ENCODE peak calls at places on chromosomes 7 and 10, in nine cellular contexts. One of them, this sample, is unnamed.

GRCh38 chr10:100009283-100009792 is 409 bp downstream of the DNMBP start:
- DNase-seq in activated T-helper 1 cell treated with anti-CD3 and anti-CD28 coated beads, Interleukin-2, amount 50 U/mL, for 16 hours: no peak
- DNase-seq in effector CD8-positive, alpha-beta T cell: peak; percentile 52
- DNase-seq in activated T-cell treated with anti-CD3 and anti-CD28 coated beads for 1 hour: peak; percentile 45
- DNase-seq in GM12891: no peak
- DNase-seq in Calu3: no peak
- DNase-seq in SJSA1: peak; percentile 60
- DNase-seq in GDM1: peak; percentile 45
- DNase-seq in SIG-M5: no peak
- DNase-seq in this sample: peak; percentile 23

GRCh38 chr10:96339383-96339782 is 19.4 kb downstream of the OPALIN start:
- DNase-seq in SJSA1: no peak
- DNase-seq in activated T-helper 1 cell treated with anti-CD3 and anti-CD28 coated beads, Interleukin-2, amount 50 U/mL, for 16 hours: no peak
- DNase-seq in Calu3: no peak
- DNase-seq in SIG-M5: no peak
- DNase-seq in GDM1: no peak
- DNase-seq in GM12891: no peak
- DNase-seq in effector CD8-positive, alpha-beta T cell: no peak
- DNase-seq in activated T-cell treated with anti-CD3 and anti-CD28 coated beads for 1 hour: no peak
- DNase-seq in this sample: no peak

GRCh38 chr10:130455791-130456190 is 319.6 kb downstream of the GLRX3 start:
- DNase-seq in effector CD8-positive, alpha-beta T cell: no peak
- DNase-seq in Calu3: no peak
- DNase-seq in SJSA1: no peak
- DNase-seq in activated T-helper 1 cell treated with anti-CD3 and anti-CD28 coated beads, Interleukin-2, amount 50 U/mL, for 16 hours: no peak
- DNase-seq in GM12891: no peak
- DNase-seq in activated T-cell treated with anti-CD3 and anti-CD28 coated beads for 1 hour: no peak
- DNase-seq in SIG-M5: no peak
- DNase-seq in GDM1: no peak
- DNase-seq in this sample: no peak

GRCh38 chr10:9670911-9671310 is 1346.8 kb upstream of the CELF2 start:
- DNase-seq in activated T-cell treated with anti-CD3 and anti-CD28 coated beads for 1 hour: no peak
- DNase-seq in Calu3: no peak
- DNase-seq in GM12891: no peak
- DNase-seq in effector CD8-positive, alpha-beta T cell: no peak
- DNase-seq in GDM1: no peak
- DNase-seq in SJSA1: no peak
- DNase-seq in SIG-M5: no peak
- DNase-seq in activated T-helper 1 cell treated with anti-CD3 and anti-CD28 coated beads, Interleukin-2, amount 50 U/mL, for 16 hours: no peak
- DNase-seq in this sample: no peak

GRCh38 chr10:97332586-97333350 is 1.8 kb downstream of the FRAT2 start:
- DNase-seq in activated T-helper 1 cell treated with anti-CD3 and anti-CD28 coated beads, Interleukin-2, amount 50 U/mL, for 16 hours: no peak
- DNase-seq in SIG-M5: no peak
- DNase-seq in GM12891: no peak
- DNase-seq in activated T-cell treated with anti-CD3 and anti-CD28 coated beads for 1 hour: no peak
- DNase-seq in GDM1: no peak
- DNase-seq in SJSA1: no peak
- DNase-seq in effector CD8-positive, alpha-beta T cell: no peak
- DNase-seq in Calu3: peak; percentile 38
- DNase-seq in this sample: no peak

GRCh38 chr10:89458289-89458688 is 43.9 kb downstream of the IFIT5 start:
- DNase-seq in activated T-helper 1 cell treated with anti-CD3 and anti-CD28 coated beads, Interleukin-2, amount 50 U/mL, for 16 hours: no peak
- DNase-seq in effector CD8-positive, alpha-beta T cell: no peak
- DNase-seq in GM12891: no peak
- DNase-seq in activated T-cell treated with anti-CD3 and anti-CD28 coated beads for 1 hour: no peak
- DNase-seq in SIG-M5: no peak
- DNase-seq in SJSA1: peak; percentile 81
- DNase-seq in Calu3: no peak
- DNase-seq in GDM1: no peak
- DNase-seq in this sample: no peak

GRCh38 chr10:95374597-95375209 is 83.9 kb upstream of the PDLIM1 start:
- DNase-seq in Calu3: peak; percentile 73
- DNase-seq in SIG-M5: no peak
- DNase-seq in activated T-helper 1 cell treated with anti-CD3 and anti-CD28 coated beads, Interleukin-2, amount 50 U/mL, for 16 hours: no peak
- DNase-seq in GDM1: peak; percentile 81
- DNase-seq in SJSA1: peak; percentile 42
- DNase-seq in activated T-cell treated with anti-CD3 and anti-CD28 coated beads for 1 hour: peak; percentile 30
- DNase-seq in GM12891: peak; percentile 55
- DNase-seq in effector CD8-positive, alpha-beta T cell: no peak
- DNase-seq in this sample: peak; percentile 3

GRCh38 chr10:69515699-69516547 is 57.3 kb downstream of the NEUROG3 start:
- DNase-seq in effector CD8-positive, alpha-beta T cell: peak; percentile 61
- DNase-seq in Calu3: peak; percentile 86
- DNase-seq in activated T-cell treated with anti-CD3 and anti-CD28 coated beads for 1 hour: peak; percentile 70
- DNase-seq in SIG-M5: no peak
- DNase-seq in GDM1: peak; percentile 61
- DNase-seq in GM12891: peak; percentile 71
- DNase-seq in activated T-helper 1 cell treated with anti-CD3 and anti-CD28 coated beads, Interleukin-2, amount 50 U/mL, for 16 hours: peak; percentile 66
- DNase-seq in SJSA1: peak; percentile 53
- DNase-seq in this sample: peak; percentile 56

GRCh38 chr10:31075434-31075833 is 43.8 kb upstream of the ZNF438 start:
- DNase-seq in Calu3: peak; percentile 43
- DNase-seq in GDM1: no peak
- DNase-seq in effector CD8-positive, alpha-beta T cell: no peak
- DNase-seq in SIG-M5: no peak
- DNase-seq in activated T-helper 1 cell treated with anti-CD3 and anti-CD28 coated beads, Interleukin-2, amount 50 U/mL, for 16 hours: no peak
- DNase-seq in GM12891: no peak
- DNase-seq in SJSA1: peak; percentile 47
- DNase-seq in activated T-cell treated with anti-CD3 and anti-CD28 coated beads for 1 hour: no peak
- DNase-seq in this sample: no peak

GRCh38 chr7:30173058-30173897 is 38.5 kb downstream of the MTURN start:
- DNase-seq in SJSA1: peak; percentile 90
- DNase-seq in activated T-cell treated with anti-CD3 and anti-CD28 coated beads for 1 hour: no peak
- DNase-seq in effector CD8-positive, alpha-beta T cell: no peak
- DNase-seq in activated T-helper 1 cell treated with anti-CD3 and anti-CD28 coated beads, Interleukin-2, amount 50 U/mL, for 16 hours: no peak
- DNase-seq in Calu3: peak; percentile 18
- DNase-seq in SIG-M5: no peak
- DNase-seq in GM12891: no peak
- DNase-seq in GDM1: no peak
- DNase-seq in this sample: no peak

GRCh38 chr10:103678104-103678526 is 177.3 kb downstream of the SH3PXD2A start:
- DNase-seq in GM12891: peak; percentile 91
- DNase-seq in activated T-helper 1 cell treated with anti-CD3 and anti-CD28 coated beads, Interleukin-2, amount 50 U/mL, for 16 hours: peak; percentile 63
- DNase-seq in Calu3: no peak
- DNase-seq in activated T-cell treated with anti-CD3 and anti-CD28 coated beads for 1 hour: peak; percentile 70
- DNase-seq in GDM1: no peak
- DNase-seq in SJSA1: peak; percentile 90
- DNase-seq in effector CD8-positive, alpha-beta T cell: peak; percentile 82
- DNase-seq in SIG-M5: no peak
- DNase-seq in this sample: peak; percentile 23

GRCh38 chr7:115227473-115228235 is 305.8 kb downstream of the MDFIC start:
- DNase-seq in SJSA1: no peak
- DNase-seq in activated T-helper 1 cell treated with anti-CD3 and anti-CD28 coated beads, Interleukin-2, amount 50 U/mL, for 16 hours: no peak
- DNase-seq in GDM1: no peak
- DNase-seq in effector CD8-positive, alpha-beta T cell: no peak
- DNase-seq in SIG-M5: no peak
- DNase-seq in activated T-cell treated with anti-CD3 and anti-CD28 coated beads for 1 hour: no peak
- DNase-seq in GM12891: no peak
- DNase-seq in Calu3: peak; percentile 8
- DNase-seq in this sample: no peak

GRCh38 chr7:72441791-72442190 is 29.7 kb upstream of the CALN1 start:
- DNase-seq in Calu3: no peak
- DNase-seq in activated T-cell treated with anti-CD3 and anti-CD28 coated beads for 1 hour: no peak
- DNase-seq in GDM1: no peak
- DNase-seq in GM12891: no peak
- DNase-seq in SIG-M5: no peak
- DNase-seq in effector CD8-positive, alpha-beta T cell: no peak
- DNase-seq in activated T-helper 1 cell treated with anti-CD3 and anti-CD28 coated beads, Interleukin-2, amount 50 U/mL, for 16 hours: no peak
- DNase-seq in SJSA1: no peak
- DNase-seq in this sample: no peak

GRCh38 chr7:375491-375821 is 85.5 kb downstream of the FOXL3 start:
- DNase-seq in Calu3: no peak
- DNase-seq in GDM1: no peak
- DNase-seq in activated T-cell treated with anti-CD3 and anti-CD28 coated beads for 1 hour: no peak
- DNase-seq in SIG-M5: no peak
- DNase-seq in activated T-helper 1 cell treated with anti-CD3 and anti-CD28 coated beads, Interleukin-2, amount 50 U/mL, for 16 hours: no peak
- DNase-seq in GM12891: no peak
- DNase-seq in SJSA1: no peak
- DNase-seq in effector CD8-positive, alpha-beta T cell: no peak
- DNase-seq in this sample: no peak

GRCh38 chr7:158975526-158976467 is 119.4 kb downstream of the DYNC2I1 start:
- DNase-seq in GDM1: no peak
- DNase-seq in activated T-cell treated with anti-CD3 and anti-CD28 coated beads for 1 hour: no peak
- DNase-seq in SIG-M5: no peak
- DNase-seq in Calu3: peak; percentile 49
- DNase-seq in effector CD8-positive, alpha-beta T cell: no peak
- DNase-seq in SJSA1: no peak
- DNase-seq in GM12891: no peak
- DNase-seq in activated T-helper 1 cell treated with anti-CD3 and anti-CD28 coated beads, Interleukin-2, amount 50 U/mL, for 16 hours: no peak
- DNase-seq in this sample: no peak

GRCh38 chr10:20694296-20694695 is 202.8 kb downstream of the NEBL start:
- DNase-seq in Calu3: no peak
- DNase-seq in GDM1: no peak
- DNase-seq in activated T-helper 1 cell treated with anti-CD3 and anti-CD28 coated beads, Interleukin-2, amount 50 U/mL, for 16 hours: no peak
- DNase-seq in effector CD8-positive, alpha-beta T cell: no peak
- DNase-seq in GM12891: no peak
- DNase-seq in activated T-cell treated with anti-CD3 and anti-CD28 coated beads for 1 hour: no peak
- DNase-seq in SIG-M5: no peak
- DNase-seq in SJSA1: no peak
- DNase-seq in this sample: no peak

GRCh38 chr7:30846378-30846777 is 65.3 kb upstream of the AQP1 start:
- DNase-seq in effector CD8-positive, alpha-beta T cell: no peak
- DNase-seq in activated T-helper 1 cell treated with anti-CD3 and anti-CD28 coated beads, Interleukin-2, amount 50 U/mL, for 16 hours: no peak
- DNase-seq in activated T-cell treated with anti-CD3 and anti-CD28 coated beads for 1 hour: no peak
- DNase-seq in SIG-M5: no peak
- DNase-seq in GDM1: no peak
- DNase-seq in SJSA1: no peak
- DNase-seq in GM12891: no peak
- DNase-seq in Calu3: peak; percentile 92
- DNase-seq in this sample: no peak

GRCh38 chr7:155455776-155456516 is 2.0 kb upstream of the EN2 start:
- DNase-seq in activated T-cell treated with anti-CD3 and anti-CD28 coated beads for 1 hour: no peak
- DNase-seq in SJSA1: no peak
- DNase-seq in activated T-helper 1 cell treated with anti-CD3 and anti-CD28 coated beads, Interleukin-2, amount 50 U/mL, for 16 hours: no peak
- DNase-seq in Calu3: no peak
- DNase-seq in effector CD8-positive, alpha-beta T cell: no peak
- DNase-seq in GM12891: no peak
- DNase-seq in GDM1: no peak
- DNase-seq in SIG-M5: no peak
- DNase-seq in this sample: no peak

GRCh38 chr10:126570631-126571170 is 99.8 kb downstream of the C10orf90 start:
- DNase-seq in activated T-cell treated with anti-CD3 and anti-CD28 coated beads for 1 hour: no peak
- DNase-seq in Calu3: no peak
- DNase-seq in activated T-helper 1 cell treated with anti-CD3 and anti-CD28 coated beads, Interleukin-2, amount 50 U/mL, for 16 hours: no peak
- DNase-seq in SIG-M5: no peak
- DNase-seq in GM12891: no peak
- DNase-seq in SJSA1: no peak
- DNase-seq in effector CD8-positive, alpha-beta T cell: no peak
- DNase-seq in GDM1: no peak
- DNase-seq in this sample: no peak

GRCh38 chr7:42074079-42074478 is 162.9 kb downstream of the GLI3 start:
- DNase-seq in GM12891: no peak
- DNase-seq in Calu3: no peak
- DNase-seq in activated T-helper 1 cell treated with anti-CD3 and anti-CD28 coated beads, Interleukin-2, amount 50 U/mL, for 16 hours: no peak
- DNase-seq in activated T-cell treated with anti-CD3 and anti-CD28 coated beads for 1 hour: no peak
- DNase-seq in SIG-M5: no peak
- DNase-seq in GDM1: no peak
- DNase-seq in effector CD8-positive, alpha-beta T cell: no peak
- DNase-seq in SJSA1: no peak
- DNase-seq in this sample: no peak

GRCh38 chr7:43658718-43659548 is 70.4 kb downstream of the COA1 start:
- DNase-seq in Calu3: no peak
- DNase-seq in GM12891: no peak
- DNase-seq in activated T-helper 1 cell treated with anti-CD3 and anti-CD28 coated beads, Interleukin-2, amount 50 U/mL, for 16 hours: no peak
- DNase-seq in activated T-cell treated with anti-CD3 and anti-CD28 coated beads for 1 hour: no peak
- DNase-seq in GDM1: no peak
- DNase-seq in effector CD8-positive, alpha-beta T cell: no peak
- DNase-seq in SIG-M5: no peak
- DNase-seq in SJSA1: peak; percentile 52
- DNase-seq in this sample: no peak

GRCh38 chr7:114155106-114155765 is 236.4 kb upstream of the PPP1R3A start:
- DNase-seq in activated T-cell treated with anti-CD3 and anti-CD28 coated beads for 1 hour: no peak
- DNase-seq in GDM1: no peak
- DNase-seq in SJSA1: no peak
- DNase-seq in effector CD8-positive, alpha-beta T cell: no peak
- DNase-seq in GM12891: no peak
- DNase-seq in SIG-M5: no peak
- DNase-seq in Calu3: no peak
- DNase-seq in activated T-helper 1 cell treated with anti-CD3 and anti-CD28 coated beads, Interleukin-2, amount 50 U/mL, for 16 hours: no peak
- DNase-seq in this sample: no peak

GRCh38 chr7:41785840-41786239 is 83.0 kb upstream of the INHBA start:
- DNase-seq in SJSA1: no peak
- DNase-seq in effector CD8-positive, alpha-beta T cell: no peak
- DNase-seq in GDM1: no peak
- DNase-seq in activated T-helper 1 cell treated with anti-CD3 and anti-CD28 coated beads, Interleukin-2, amount 50 U/mL, for 16 hours: no peak
- DNase-seq in activated T-cell treated with anti-CD3 and anti-CD28 coated beads for 1 hour: no peak
- DNase-seq in Calu3: no peak
- DNase-seq in SIG-M5: no peak
- DNase-seq in GM12891: no peak
- DNase-seq in this sample: no peak

GRCh38 chr10:104255244-104255981 is 721 bp downstream of the GSTO1 start:
- DNase-seq in activated T-helper 1 cell treated with anti-CD3 and anti-CD28 coated beads, Interleukin-2, amount 50 U/mL, for 16 hours: no peak
- DNase-seq in GDM1: no peak
- DNase-seq in SJSA1: peak; percentile 51
- DNase-seq in activated T-cell treated with anti-CD3 and anti-CD28 coated beads for 1 hour: no peak
- DNase-seq in SIG-M5: peak; percentile 29
- DNase-seq in GM12891: no peak
- DNase-seq in effector CD8-positive, alpha-beta T cell: no peak
- DNase-seq in Calu3: no peak
- DNase-seq in this sample: no peak

GRCh38 chr10:102812213-102812876 is 24.9 kb downstream of the CYP17A1 start:
- DNase-seq in GM12891: no peak
- DNase-seq in SJSA1: no peak
- DNase-seq in effector CD8-positive, alpha-beta T cell: no peak
- DNase-seq in GDM1: peak; percentile 71
- DNase-seq in activated T-cell treated with anti-CD3 and anti-CD28 coated beads for 1 hour: no peak
- DNase-seq in SIG-M5: no peak
- DNase-seq in Calu3: no peak
- DNase-seq in activated T-helper 1 cell treated with anti-CD3 and anti-CD28 coated beads, Interleukin-2, amount 50 U/mL, for 16 hours: no peak
- DNase-seq in this sample: no peak

GRCh38 chr10:78524941-78525340 is 491.3 kb downstream of the RPS24 start:
- DNase-seq in SIG-M5: no peak
- DNase-seq in Calu3: no peak
- DNase-seq in activated T-cell treated with anti-CD3 and anti-CD28 coated beads for 1 hour: no peak
- DNase-seq in GM12891: no peak
- DNase-seq in activated T-helper 1 cell treated with anti-CD3 and anti-CD28 coated beads, Interleukin-2, amount 50 U/mL, for 16 hours: no peak
- DNase-seq in SJSA1: no peak
- DNase-seq in effector CD8-positive, alpha-beta T cell: no peak
- DNase-seq in GDM1: no peak
- DNase-seq in this sample: no peak

GRCh38 chr10:69434169-69434568 is 17.1 kb upstream of the TSPAN15 start:
- DNase-seq in GDM1: no peak
- DNase-seq in effector CD8-positive, alpha-beta T cell: no peak
- DNase-seq in SJSA1: no peak
- DNase-seq in Calu3: no peak
- DNase-seq in SIG-M5: no peak
- DNase-seq in activated T-helper 1 cell treated with anti-CD3 and anti-CD28 coated beads, Interleukin-2, amount 50 U/mL, for 16 hours: no peak
- DNase-seq in GM12891: no peak
- DNase-seq in activated T-cell treated with anti-CD3 and anti-CD28 coated beads for 1 hour: no peak
- DNase-seq in this sample: no peak

GRCh38 chr10:31134303-31134928 is 102.8 kb upstream of the ZNF438 start:
- DNase-seq in SIG-M5: no peak
- DNase-seq in SJSA1: peak; percentile 92
- DNase-seq in Calu3: peak; percentile 43
- DNase-seq in GDM1: no peak
- DNase-seq in effector CD8-positive, alpha-beta T cell: no peak
- DNase-seq in activated T-helper 1 cell treated with anti-CD3 and anti-CD28 coated beads, Interleukin-2, amount 50 U/mL, for 16 hours: no peak
- DNase-seq in GM12891: peak; percentile 11
- DNase-seq in activated T-cell treated with anti-CD3 and anti-CD28 coated beads for 1 hour: no peak
- DNase-seq in this sample: no peak

GRCh38 chr10:107104026-107104652 is 60.4 kb downstream of the SORCS1 start:
- DNase-seq in GM12891: no peak
- DNase-seq in GDM1: no peak
- DNase-seq in SIG-M5: no peak
- DNase-seq in Calu3: no peak
- DNase-seq in effector CD8-positive, alpha-beta T cell: no peak
- DNase-seq in activated T-cell treated with anti-CD3 and anti-CD28 coated beads for 1 hour: no peak
- DNase-seq in SJSA1: no peak
- DNase-seq in activated T-helper 1 cell treated with anti-CD3 and anti-CD28 coated beads, Interleukin-2, amount 50 U/mL, for 16 hours: no peak
- DNase-seq in this sample: no peak

This sample was measured in activated naive CD4-positive, alpha-beta T cell.